ENCODE peak calls at places on chromosomes 5 and 9, in eight cellular contexts. L is astrocyte of the spinal cord, B is A549, D is HFF-Myc, Z is GM06990, M is MM.1S, W is fibroblast of lung, I is keratinocyte. U is an unnamed sample.
A peak's percentile ranks its signal among the peaks of the same experiment; 100 is the strongest.

GRCh38 chr5:31333475-31333874 is 140.0 kb downstream of the CDH6 start:
- DNase-seq in L (no peak), B (no peak), D (no peak), Z (no peak), M (no peak), W (no peak), I (no peak), U (no peak)

GRCh38 chr9:81849631-81850259 is 78.5 kb upstream of the SPATA31D4 start:
- DNase-seq in L (no peak), B (no peak), D (no peak), Z (no peak), M (no peak), W (peak; percentile 62), I (no peak), U (no peak)

GRCh38 chr5:159409801-159410200 is 79.5 kb upstream of the IL12B start:
- DNase-seq in L (no peak), B (no peak), D (no peak), Z (peak; percentile 52), M (peak; percentile 22), W (no peak), I (no peak), U (no peak)

GRCh38 chr9:134168731-134169130 is 4.4 kb upstream of the RNU6ATAC start:
- DNase-seq in L (no peak), B (peak; percentile 54), D (no peak), Z (no peak), M (no peak), W (no peak), I (no peak), U (no peak)

GRCh38 chr5:90949469-90950358 is 391.1 kb downstream of the ADGRV1 start:
- DNase-seq in L (no peak), B (peak; percentile 83), D (no peak), Z (no peak), M (no peak), W (peak; percentile 27), I (no peak), U (no peak)

GRCh38 chr9:80012557-80013330 is 441.0 kb downstream of the TLE4 start:
- DNase-seq in L (no peak), B (no peak), D (no peak), Z (no peak), M (no peak), W (no peak), I (no peak), U (no peak)

GRCh38 chr9:125119643-125120286 is 23.6 kb downstream of the SCAI start:
- DNase-seq in L (no peak), B (no peak), D (peak; percentile 21), Z (no peak), M (no peak), W (peak; percentile 25), I (no peak), U (peak; percentile 52)

GRCh38 chr5:90640484-90641059 is 82.0 kb downstream of the ADGRV1 start:
- DNase-seq in L (peak; percentile 65), B (no peak), D (no peak), Z (no peak), M (peak; percentile 86), W (peak; percentile 59), I (no peak), U (no peak)

GRCh38 chr5:112467467-112467866 is 48.4 kb upstream of the EPB41L4A start:
- DNase-seq in L (no peak), B (no peak), D (no peak), Z (no peak), M (no peak), W (no peak), I (no peak), U (no peak)

DNA sequence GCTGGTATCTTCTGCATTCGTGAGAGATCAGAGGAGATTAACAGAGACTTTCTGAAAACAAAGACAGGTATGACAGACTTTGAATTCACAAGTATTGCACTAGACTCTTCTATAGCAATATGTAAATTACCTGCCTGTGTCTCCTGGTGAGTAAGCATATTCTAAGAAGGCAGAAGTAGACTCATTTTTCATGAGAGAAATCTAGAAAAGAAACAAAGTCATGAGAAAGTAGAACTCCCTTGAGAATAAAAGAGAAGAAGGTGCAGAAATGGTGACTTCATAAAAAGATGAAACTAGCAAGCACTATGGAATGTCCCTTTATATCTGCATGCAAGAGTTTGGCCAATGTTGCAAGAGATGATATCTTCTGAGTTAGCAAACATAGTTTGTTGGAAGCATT is 419.8 kb downstream of the DMRT2 start:
- DNase-seq in L (no peak), B (no peak), D (no peak), Z (peak; percentile 71), M (no peak), W (no peak), I (no peak), U (no peak)
- H3K4me3 ChIP-seq in L (no peak overlapping the region), B (no peak overlapping the region), D (no peak overlapping the region), Z (no peak overlapping the region), M (no peak overlapping the region), W (no peak overlapping the region), I (no peak overlapping the region), U (no peak overlapping the region)

DNA sequence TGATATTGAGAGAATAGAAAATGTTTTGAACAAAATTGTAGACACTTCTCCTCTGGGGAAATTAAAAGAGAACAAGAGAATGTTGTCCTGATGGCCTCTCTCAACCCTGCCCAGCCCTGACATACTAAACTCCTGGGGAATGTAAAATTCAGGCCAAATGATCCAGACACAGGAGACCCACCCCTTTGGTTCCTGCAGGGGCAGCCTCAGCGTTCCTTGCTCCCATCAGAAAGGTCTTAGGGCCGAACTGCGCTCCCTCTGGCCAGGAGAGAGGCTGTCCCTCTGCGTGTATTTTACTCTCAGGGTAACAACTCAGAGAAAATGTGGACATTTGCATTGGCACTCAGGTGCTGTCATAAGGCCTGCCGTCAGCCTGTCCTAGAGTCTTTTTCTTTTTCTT is 616.3 kb upstream of the KLF4 start:
- DNase-seq in L (no peak), B (no peak), D (no peak), Z (no peak), M (no peak), W (no peak), I (no peak), U (no peak)
- TF ChIP-seq CTCF in L (no peak), B (no peak), D (no peak), Z (no peak), M (no peak), W (no peak), I (no peak), U (no peak)

GRCh38 chr9:120892748-120893584 is 16.0 kb upstream of the PHF19 start:
- DNase-seq in L (peak; percentile 88), B (no peak), D (peak; percentile 94), Z (peak; percentile 79), M (peak; percentile 96), W (peak; percentile 92), I (no peak), U (peak; percentile 87)
- H3K4me3 ChIP-seq in L (no peak overlapping the region), B (no peak overlapping the region), D (no peak overlapping the region), Z (no peak overlapping the region), M (no peak overlapping the region), W (no peak overlapping the region), I (no peak overlapping the region), U (no peak overlapping the region)

DNA sequence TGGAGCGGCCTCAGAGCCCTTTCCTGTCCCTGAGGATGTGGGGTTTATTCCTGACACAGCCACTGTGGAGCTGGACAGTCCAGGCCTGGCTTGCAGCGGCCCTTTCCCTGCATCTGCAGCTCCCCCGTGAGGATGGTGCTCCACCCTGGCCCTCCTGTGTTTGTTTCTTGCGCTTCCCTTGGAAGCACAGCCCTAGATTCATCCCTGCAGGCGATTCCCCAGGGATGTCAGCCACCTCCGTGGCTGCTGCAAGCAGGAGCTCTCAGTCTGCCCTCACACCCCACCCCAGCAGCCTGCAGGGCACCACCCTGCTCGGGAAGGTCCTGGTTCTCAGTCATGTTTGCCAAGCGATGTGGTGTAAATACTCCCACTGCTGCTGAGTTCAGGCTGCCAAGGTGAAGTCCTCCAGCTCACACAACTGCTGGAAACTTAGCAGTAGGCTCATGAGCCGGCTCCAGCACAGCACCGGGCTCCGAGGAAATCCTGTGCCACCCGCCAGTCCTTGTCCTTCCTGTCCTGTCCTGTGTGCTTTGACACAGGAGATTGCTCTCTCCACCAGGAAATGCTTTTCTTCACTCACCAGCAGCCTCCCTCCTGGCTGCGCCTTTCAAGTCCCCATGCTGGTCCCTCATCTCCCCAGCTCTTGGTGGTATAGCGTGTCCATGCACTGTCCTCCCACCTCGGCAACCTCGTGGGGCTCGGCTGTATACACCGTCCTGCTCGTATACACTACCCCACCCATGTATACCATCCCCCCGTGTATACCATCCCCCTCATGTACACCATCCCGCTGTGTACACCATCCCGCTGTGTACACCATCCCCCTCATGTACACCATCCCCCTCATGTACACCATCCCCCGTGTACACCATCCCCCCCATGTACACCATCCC is 16.2 kb downstream of the ROPN1L start:
- DNase-seq in L (no peak), B (peak; percentile 84), D (no peak), Z (no peak), M (no peak), W (no peak), I (no peak), U (peak; percentile 49)
- TF ChIP-seq CTCF in L (no peak), B (peak; percentile 19), D (no peak), Z (no peak), M (no peak), W (peak; percentile 16), I (no peak), U (peak; percentile 23)

DNA sequence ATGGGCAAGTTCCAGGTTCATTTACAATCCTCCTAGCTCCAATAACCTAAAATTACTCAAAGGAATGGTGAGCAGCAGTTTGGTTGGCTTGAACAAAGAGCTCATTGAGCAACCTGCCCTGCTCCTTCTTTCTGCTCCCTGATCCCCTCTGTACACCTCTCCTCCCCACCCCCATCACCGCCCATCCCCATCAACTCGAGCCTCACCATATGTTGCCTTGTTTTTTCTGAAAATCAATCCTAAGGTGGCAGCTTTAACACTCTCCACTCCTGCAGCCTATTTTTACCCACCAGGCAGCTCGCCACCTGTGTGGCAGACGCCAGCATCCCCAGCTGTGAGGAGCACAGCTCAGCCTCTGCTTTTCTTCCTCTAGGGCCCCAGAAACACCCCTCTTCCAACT is 533.4 kb upstream of the BRINP1 start:
- DNase-seq in L (no peak), B (no peak), D (no peak), Z (no peak), M (no peak), W (no peak), I (no peak), U (no peak)
- H3K4me3 ChIP-seq in L (no peak overlapping the region), B (no peak overlapping the region), D (no peak overlapping the region), Z (no peak overlapping the region), M (no peak overlapping the region), W (no peak overlapping the region), I (no peak overlapping the region), U (no peak overlapping the region)

DNA sequence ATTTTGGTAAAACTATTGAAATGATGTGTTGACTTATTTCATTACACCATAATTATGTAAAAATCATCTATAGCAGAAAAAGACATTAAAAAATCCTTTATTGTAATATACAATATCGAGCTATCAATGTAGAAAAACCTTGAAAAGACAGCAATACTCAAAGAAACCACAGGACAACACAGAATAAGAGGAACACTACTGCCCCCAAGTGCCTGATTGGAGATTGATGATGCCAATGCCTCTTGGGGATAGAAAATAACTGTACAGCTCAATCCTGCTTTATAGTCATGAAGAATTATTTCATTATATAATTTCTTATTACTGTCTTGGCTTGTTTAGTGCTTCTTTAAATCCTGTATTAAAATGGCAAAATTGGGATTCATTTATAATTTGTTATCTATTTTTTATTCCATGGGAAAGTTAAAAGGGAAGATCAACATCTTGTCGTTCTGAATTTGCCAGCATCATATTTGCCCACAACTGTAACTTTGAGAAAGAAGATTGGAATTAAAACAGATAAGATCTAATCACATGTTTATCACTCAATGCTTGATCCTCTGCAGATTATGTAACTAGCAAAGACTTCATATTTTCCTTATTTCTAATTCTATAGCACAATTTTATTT is 337.5 kb downstream of the CDH9 start:
- DNase-seq in L (peak; percentile 39), B (peak; percentile 64), D (no peak), Z (no peak), M (peak; percentile 61), W (peak; percentile 2), I (no peak), U (peak; percentile 10)
- TF ChIP-seq CTCF in L (peak; percentile 59), B (peak; percentile 50), D (no peak), Z (peak; percentile 41), M (peak; percentile 66), W (no peak), I (no peak), U (peak; percentile 33)

GRCh38 chr5:1851290-1851934 is 31.3 kb downstream of the IRX4 start:
- DNase-seq in L (no peak), B (no peak), D (no peak), Z (no peak), M (no peak), W (no peak), I (no peak), U (no peak)
- H3K4me3 ChIP-seq in L (no peak overlapping the region), B (no peak overlapping the region), D (no peak overlapping the region), Z (no peak overlapping the region), M (no peak overlapping the region), W (no peak overlapping the region), I (no peak overlapping the region), U (no peak overlapping the region)

U was measured in fibroblast of mammary gland.